ENCODE peak calls at places on chromosomes 11 and 22, in eight cellular contexts. Q is epithelial cell of esophagus; Y is left colon; F is stimulated activated CD8-positive, alpha-beta memory T cell treated with anti-CD3 and anti-CD28 coated beads, Interleukin-4, amount 100 ng/mL, for 24 hours; X is right atrium auricular region; C is NCI-H1694; N is stimulated activated CD4-positive, alpha-beta T cell treated with anti-CD3 and anti-CD28 coated beads, Interleukin-2, amount 100 ng/mL, for 24 hours; H is Calu3. Z is an unnamed sample.

GRCh38 chr22:48888466-48889208 is 939.0 kb downstream of the BRD1 start:
- DNase-seq in Q (no peak), Y (no peak), F (no peak), X (no peak), C (no peak), N (no peak), H (no peak), Z (peak; percentile 31)

GRCh38 chr11:69113646-69114340 is 41.9 kb upstream of the SMIM38 start:
- DNase-seq in Q (no peak), Y (no peak), F (no peak), X (no peak), C (no peak), N (no peak), H (no peak), Z (no peak)

GRCh38 chr22:26651840-26652239 is 5.5 kb upstream of the MIAT start:
- DNase-seq in Q (no peak), Y (no peak), F (no peak), X (no peak), C (no peak), N (no peak), H (no peak), Z (no peak)

GRCh38 chr11:99631618-99632017 is 610.9 kb downstream of the CNTN5 start:
- DNase-seq in Q (no peak), Y (no peak), F (no peak), X (no peak), C (no peak), N (no peak), H (no peak), Z (no peak)

GRCh38 chr11:19524171-19524671 is 188.4 kb upstream of the NAV2 start:
- DNase-seq in Q (no peak), Y (no peak), F (no peak), X (no peak), C (peak; percentile 90), N (no peak), H (peak; percentile 15), Z (no peak)

GRCh38 chr11:129257512-129257911 is 65.4 kb upstream of the ARHGAP32 start:
- DNase-seq in Q (no peak), Y (no peak), F (no peak), X (no peak), C (no peak), N (no peak), H (no peak), Z (no peak)

GRCh38 chr11:575324-575995 is 810 bp upstream of the PHRF1 start:
- DNase-seq in Q (no peak), Y (peak; percentile 81), F (no peak), X (peak; percentile 62), C (no peak), N (no peak), H (no peak), Z (peak; percentile 85)

GRCh38 chr11:86559311-86559945 is 113.0 kb downstream of the ME3 start:
- DNase-seq in Q (peak; percentile 92), Y (no peak), F (no peak), X (no peak), C (no peak), N (no peak), H (no peak), Z (no peak)

GRCh38 chr11:81237139-81237538 is 1496.5 kb downstream of the FAM181B start:
- DNase-seq in Q (peak; percentile 71), Y (no peak), F (no peak), X (no peak), C (peak; percentile 54), N (no peak), H (no peak), Z (no peak)

GRCh38 chr22:49886346-49887073 is 31.7 kb downstream of the ALG12 start:
- DNase-seq in Q (no peak), Y (no peak), F (no peak), X (no peak), C (no peak), N (no peak), H (no peak), Z (no peak)

GRCh38 chr11:32358729-32359128 is 76.6 kb downstream of the WT1 start:
- DNase-seq in Q (no peak), Y (no peak), F (no peak), X (no peak), C (no peak), N (no peak), H (no peak), Z (no peak)

GRCh38 chr22:50505776-50506610 is 1.5 kb downstream of the LMF2 start:
- DNase-seq in Q (no peak), Y (peak; percentile 34), F (no peak), X (no peak), C (peak; percentile 60), N (no peak), H (no peak), Z (peak; percentile 67)

GRCh38 chr22:19105867-19106802 is 16.1 kb downstream of the DGCR2 start:
- DNase-seq in Q (no peak), Y (peak; percentile 28), F (no peak), X (no peak), C (no peak), N (peak; percentile 53), H (no peak), Z (no peak)

GRCh38 chr11:60504219-60504618 is 11.0 kb upstream of the MS4A13 start:
- DNase-seq in Q (no peak), Y (no peak), F (no peak), X (no peak), C (no peak), N (no peak), H (no peak), Z (no peak)

GRCh38 chr22:28594784-28595324 is 84.8 kb downstream of the TTC28 start:
- DNase-seq in Q (peak; percentile 65), Y (no peak), F (no peak), X (no peak), C (peak; percentile 55), N (no peak), H (no peak), Z (no peak)

GRCh38 chr11:20611445-20611844 is 12.0 kb downstream of the SLC6A5 start:
- DNase-seq in Q (no peak), Y (no peak), F (no peak), X (no peak), C (no peak), N (no peak), H (no peak), Z (no peak)

GRCh38 chr11:66067640-66068039 is 2.4 kb upstream of the PACS1 start:
- DNase-seq in Q (no peak), Y (no peak), F (no peak), X (no peak), C (no peak), N (peak; percentile 17), H (no peak), Z (no peak)

Z was measured in type B pancreatic cell.